ENCODE peak calls at places on chromosomes 2 and 18, in six cellular contexts. Q is caudate nucleus; L is pancreas; U is activated CD4-positive, alpha-beta T cell treated with anti-CD3 and anti-CD28 coated beads for 24 hours; C is T-helper 9 cell; P is CD4-positive, alpha-beta memory T cell. Y is an unnamed sample.

GRCh38 chr18:48990497-48991298 is 39.9 kb upstream of the SMAD7 start:
- DNase-seq in C (no peak), P (no peak), L (no peak), U (no peak), Q (no peak), Y (no peak)

GRCh38 chr2:85998071-85998991 is 107.4 kb downstream of the POLR1A start:
- DNase-seq in C (no peak), P (no peak), U (no peak), Q (no peak), L (no peak), Y (no peak)

GRCh38 chr2:74441690-74442482 is at the start of gene RTKN:
- DNase-seq in C (peak; percentile 16), L (peak; percentile 81), P (no peak), Q (no peak), U (no peak), Y (no peak)

GRCh38 chr2:119282966-119283511 is 59.4 kb downstream of the STEAP3 start:
- DNase-seq in C (no peak), P (no peak), Q (peak; percentile 62), U (no peak), L (no peak), Y (no peak)

GRCh38 chr2:173415663-173416469 is 61.2 kb downstream of the CDCA7 start:
- DNase-seq in Q (no peak), L (no peak), U (no peak), C (no peak), P (no peak), Y (no peak)

GRCh38 chr2:23485841-23486395 is 100.9 kb downstream of the KLHL29 start:
- DNase-seq in U (no peak), Q (no peak), C (no peak), L (no peak), P (no peak), Y (no peak)

GRCh38 chr2:105747254-105747909 is 2.7 kb downstream of the NCK2 start:
- DNase-seq in P (no peak), Q (no peak), U (no peak), C (no peak), L (no peak), Y (no peak)

GRCh38 chr2:5176764-5177163 is 515.4 kb upstream of the SOX11 start:
- DNase-seq in L (no peak), Q (no peak), U (no peak), P (no peak), C (no peak), Y (no peak)

GRCh38 chr18:10482985-10483949 is 28.8 kb downstream of the APCDD1 start:
- DNase-seq in L (no peak), Q (no peak), C (no peak), P (no peak), U (no peak), Y (peak; percentile 57)

GRCh38 chr2:3423492-3424170 is 44.1 kb downstream of the TRAPPC12 start:
- DNase-seq in Q (peak; percentile 27), U (peak; percentile 71), L (peak; percentile 49), C (peak; percentile 75), P (peak; percentile 55), Y (peak; percentile 49)

GRCh38 chr18:63446266-63446665 is 24.0 kb upstream of the VPS4B start:
- DNase-seq in U (no peak), L (no peak), P (no peak), C (no peak), Q (no peak), Y (no peak)

GRCh38 chr18:55268629-55269275 is 309.5 kb upstream of the CCDC68 start:
- DNase-seq in Q (no peak), C (no peak), L (no peak), U (no peak), P (no peak), Y (no peak)

GRCh38 chr2:74507926-74508520 is 528 bp upstream of the PCGF1 start:
- DNase-seq in P (no peak), Q (peak; percentile 14), C (no peak), U (no peak), L (peak; percentile 43), Y (no peak)

GRCh38 chr18:43935051-43935412 is 657.7 kb upstream of the SYT4 start:
- DNase-seq in Q (no peak), L (no peak), P (no peak), U (no peak), C (no peak), Y (no peak)

GRCh38 chr2:178243961-178244360 is 49.6 kb downstream of the OSBPL6 start:
- DNase-seq in U (no peak), C (no peak), P (no peak), Q (no peak), L (no peak), Y (no peak)

GRCh38 chr2:85723707-85724360 is 29.7 kb downstream of the GNLY start:
- DNase-seq in U (no peak), C (no peak), Q (no peak), L (no peak), P (no peak), Y (no peak)

GRCh38 chr2:105455488-105455991 is 56.7 kb upstream of the FHL2 start:
- DNase-seq in U (no peak), Q (no peak), L (no peak), P (no peak), C (no peak), Y (no peak)

GRCh38 chr2:131077966-131078365 is 15.3 kb downstream of the FAM168B start:
- DNase-seq in P (no peak), L (no peak), Q (no peak), C (no peak), U (no peak), Y (no peak)

GRCh38 chr2:1757567-1757966 is 13.3 kb upstream of the PXDN start:
- DNase-seq in Q (no peak), C (no peak), P (no peak), L (no peak), U (no peak), Y (no peak)

GRCh38 chr2:237096911-237097310 is 11.2 kb downstream of the COPS8 start:
- DNase-seq in Q (no peak), U (no peak), C (no peak), P (no peak), L (no peak), Y (no peak)

GRCh38 chr2:158923180-158923594 is 45.3 kb upstream of the TANC1 start:
- DNase-seq in C (no peak), L (no peak), U (no peak), Q (no peak), P (no peak), Y (no peak)

GRCh38 chr2:128477891-128478290 is 159.2 kb upstream of the HS6ST1 start:
- DNase-seq in U (no peak), L (no peak), C (no peak), P (no peak), Q (no peak), Y (no peak)

GRCh38 chr2:181563101-181563692 is 93.7 kb downstream of the CERKL start:
- DNase-seq in L (no peak), C (no peak), Q (no peak), U (no peak), P (no peak), Y (no peak)

GRCh38 chr18:36688020-36688965 is 140.5 kb downstream of the TPGS2 start:
- DNase-seq in L (peak; percentile 30), U (peak; percentile 8), Q (no peak), C (peak; percentile 7), P (peak; percentile 19), Y (peak; percentile 2)

GRCh38 chr2:236049981-236050380 is 118.2 kb downstream of the GBX2 start:
- DNase-seq in U (no peak), C (no peak), L (no peak), P (peak; percentile 23), Q (no peak), Y (no peak)

GRCh38 chr2:48530033-48530804 is at the start of gene STON1:
- DNase-seq in P (peak; percentile 13), L (peak; percentile 52), C (peak; percentile 12), Q (no peak), U (peak; percentile 7), Y (peak; percentile 11)

GRCh38 chr2:210442869-210443268 is 33.7 kb downstream of the LANCL1 start:
- DNase-seq in P (no peak), C (no peak), L (no peak), U (no peak), Q (no peak), Y (no peak)

GRCh38 chr2:237427807-237428506 is 14.0 kb upstream of the COL6A3 start:
- DNase-seq in L (no peak), U (peak; percentile 70), C (peak; percentile 11), P (no peak), Q (no peak), Y (no peak)

GRCh38 chr2:161471631-161472030 is 55.5 kb downstream of the TBR1 start:
- DNase-seq in U (no peak), Q (no peak), C (no peak), P (no peak), L (no peak), Y (no peak)

GRCh38 chr2:43071629-43072550 is 154.5 kb downstream of the ZFP36L2 start:
- DNase-seq in U (no peak), L (no peak), Q (no peak), C (no peak), P (no peak), Y (no peak)

GRCh38 chr18:61703508-61703907 is 189.3 kb downstream of the RNF152 start:
- DNase-seq in U (no peak), Q (no peak), L (no peak), C (no peak), P (no peak), Y (no peak)

GRCh38 chr2:15177103-15177502 is 384.0 kb downstream of the NBAS start:
- DNase-seq in Q (no peak), P (peak; percentile 80), L (no peak), C (no peak), U (peak; percentile 50), Y (no peak)

GRCh38 chr18:26342646-26343045 is 116.4 kb downstream of the TAF4B start:
- DNase-seq in L (no peak), C (no peak), P (no peak), U (no peak), Q (no peak), Y (no peak)

GRCh38 chr2:62185828-62186483 is 10.0 kb upstream of the B3GNT2 start:
- DNase-seq in P (no peak), C (no peak), U (no peak), L (no peak), Q (no peak), Y (no peak)

Y was measured in naive B cell.